ENCODE peak calls at places on chromosomes 13 and 19, in four cellular contexts. A is Peyer's patch, M is tibial artery, V is psoas muscle. R is an unnamed sample.

GRCh38 chr13:19663416-19663979 is 30.0 kb downstream of the MPHOSPH8 start:
- DNase-seq in A (no peak), M (no peak), V (no peak), R (no peak)

GRCh38 chr13:30718661-30719520 is 16.5 kb upstream of the ALOX5AP start:
- DNase-seq in A (no peak), M (no peak), V (no peak), R (no peak)

GRCh38 chr13:66585669-66586203 is 644.4 kb downstream of the PCDH9 start:
- DNase-seq in A (no peak), M (no peak), V (no peak), R (no peak)

GRCh38 chr19:47257411-47258169 is 1.3 kb downstream of the CCDC9 start:
- DNase-seq in A (no peak), M (no peak), V (no peak), R (no peak)

GRCh38 chr13:111539252-111539651 is 218.8 kb downstream of the TEX29 start:
- DNase-seq in A (no peak), M (peak), V (no peak), R (no peak)

GRCh38 chr19:18763674-18764590 is 27.2 kb downstream of the COMP start:
- DNase-seq in A (no peak), M (no peak), V (peak), R (no peak)

GRCh38 chr13:60164490-60164889 is 762 bp upstream of the DIAPH3 start:
- DNase-seq in A (no peak), M (no peak), V (no peak), R (no peak)

GRCh38 chr19:14889994-14890393 is 4.1 kb upstream of the OR7A17 start:
- DNase-seq in A (no peak), M (no peak), V (no peak), R (no peak)

GRCh38 chr13:73874460-73874859 is 259.7 kb downstream of the KLF12 start:
- DNase-seq in A (no peak), M (no peak), V (no peak), R (no peak)

GRCh38 chr13:46160474-46161066 is 21.4 kb downstream of the LCP1 start:
- DNase-seq in A (no peak), M (no peak), V (no peak), R (no peak)

GRCh38 chr13:34070006-34070405 is 252.1 kb downstream of the RFC3 start:
- DNase-seq in A (no peak), M (no peak), V (no peak), R (no peak)

GRCh38 chr19:13262450-13262849 is 112.2 kb downstream of the IER2 start:
- DNase-seq in A (no peak), M (no peak), V (no peak), R (no peak)

GRCh38 chr19:49499030-49499670 is 2.9 kb downstream of the RPS11 start:
- DNase-seq in A (no peak), M (no peak), V (no peak), R (no peak)

GRCh38 chr13:102983496-102983895 is 82.7 kb downstream of the SLC10A2 start:
- DNase-seq in A (no peak), M (no peak), V (no peak), R (no peak)

GRCh38 chr13:33401238-33401637 is 115.7 kb upstream of the STARD13 start:
- DNase-seq in A (no peak), M (no peak), V (no peak), R (no peak)

GRCh38 chr13:78722700-78723099 is 63.7 kb upstream of the OBI1 start:
- DNase-seq in A (no peak), M (no peak), V (no peak), R (no peak)

GRCh38 chr13:39600766-39601165 is 2.2 kb downstream of the LHFPL6 start:
- DNase-seq in A (no peak), M (peak), V (peak), R (no peak)

GRCh38 chr19:50330365-50331078 is 1.3 kb upstream of the KCNC3 start:
- DNase-seq in A (peak), M (peak), V (peak), R (peak)

GRCh38 chr19:5343848-5344247 is 3.2 kb upstream of the PTPRS start:
- DNase-seq in A (no peak), M (no peak), V (no peak), R (no peak)

GRCh38 chr19:2048959-2049740 is 1.9 kb downstream of the MKNK2 start:
- DNase-seq in A (no peak), M (peak), V (peak), R (no peak)
- H3K27ac ChIP-seq in A (peak), M (peak), V (peak), R (peak)

GRCh38 chr13:51152713-51153112 is 41.6 kb upstream of the C13orf42 start:
- DNase-seq in A (no peak), M (no peak), V (no peak), R (no peak)
- H3K27ac ChIP-seq in A (no peak), M (no peak), V (no peak), R (no peak)

DNA sequence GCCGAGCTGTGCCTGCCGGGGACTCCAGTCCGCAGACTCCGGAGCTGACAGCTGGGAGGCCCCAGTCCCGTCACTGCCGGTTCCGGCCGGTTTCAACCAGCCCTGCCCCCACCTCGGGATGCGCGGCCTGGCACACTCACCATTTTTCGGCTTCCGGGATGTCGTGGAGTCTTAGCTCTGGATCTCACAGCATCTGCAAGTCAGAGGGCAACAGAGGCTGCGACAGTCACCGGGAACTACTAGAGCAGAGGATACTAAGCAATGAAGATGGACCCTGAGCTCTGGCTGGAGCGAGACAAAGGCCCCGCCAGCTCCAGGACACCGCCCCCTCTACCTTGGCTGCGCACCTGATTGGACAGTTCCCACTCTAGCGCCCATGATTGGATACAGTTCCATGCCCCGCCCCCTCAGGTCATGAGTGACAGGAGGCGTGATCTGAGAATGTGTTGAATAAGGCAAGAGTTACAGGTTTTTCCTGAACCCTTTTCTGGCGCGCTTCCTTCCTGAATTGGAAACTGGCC is at the start of gene ZNF682:
- DNase-seq in A (peak), M (peak), V (peak), R (peak)
- H3K27ac ChIP-seq in A (peak), M (peak), V (peak), R (peak)

DNA sequence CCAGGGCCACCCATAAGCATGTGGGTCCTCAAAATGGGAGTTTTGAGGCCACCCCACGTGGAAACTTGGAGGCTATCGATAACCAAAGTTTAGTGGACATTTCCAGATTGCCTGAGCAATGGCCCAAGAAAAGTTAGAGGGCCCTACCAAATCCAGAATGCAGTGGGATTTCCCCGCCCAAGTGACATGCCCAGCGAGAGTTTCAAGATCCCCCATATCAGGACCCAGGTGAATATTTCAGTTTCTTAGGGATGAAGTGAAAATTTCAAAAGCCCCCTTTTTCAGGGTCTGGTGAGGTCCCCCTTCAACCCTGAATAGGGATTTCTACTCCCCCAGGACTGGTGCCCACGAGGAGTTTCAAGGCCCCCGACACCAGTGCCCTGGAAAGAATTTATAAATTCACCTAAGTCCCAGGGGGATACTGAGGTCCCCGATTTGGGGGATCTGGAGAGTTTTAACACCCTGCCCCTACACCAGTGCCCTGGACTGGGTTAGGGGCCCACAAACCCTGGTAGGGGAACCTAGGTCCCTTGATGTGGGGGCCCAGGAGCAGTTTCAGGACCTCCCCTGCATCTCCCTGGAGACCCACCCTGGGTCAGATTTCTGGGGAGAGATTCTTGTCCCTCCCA is 695 bp downstream of the BST2 start:
- DNase-seq in A (no peak), M (no peak), V (no peak), R (no peak)
- H3K27ac ChIP-seq in A (peak), M (peak), V (peak), R (peak)

R was measured in substantia nigra.